ENCODE peak calls at places on chromosomes 2 and 18, in nine cellular contexts. R is PC-3, C is upper lobe of right lung, M is H1, Q is endothelial cell of umbilical vein, V is spleen, O is A549, L is hepatocyte, E is cardiac muscle cell. X is an unnamed sample. For H3K4me1, the result is how much of the 10 kb centered on the place peaks cover.

GRCh38 chr2:100388703-100389102 is 28.8 kb downstream of the CHST10 start:
- DNase-seq in M (no peak), C (no peak), Q (no peak), L (no peak), E (no peak), V (no peak), O (no peak), R (no peak), X (no peak)

GRCh38 chr2:136448435-136448834 is 316.9 kb upstream of the THSD7B start:
- DNase-seq in O (no peak), Q (no peak), E (no peak), L (no peak), V (no peak), C (no peak), R (no peak), M (no peak), X (no peak)

GRCh38 chr2:125564471-125564870 is 1091.5 kb upstream of the GYPC start:
- DNase-seq in L (no peak), M (no peak), O (no peak), E (no peak), R (no peak), Q (no peak), C (no peak), V (no peak), X (no peak)

GRCh38 chr2:120650022-120650644 is 85.5 kb upstream of the GLI2 start:
- DNase-seq in L (no peak), C (no peak), O (no peak), Q (no peak), V (no peak), M (no peak), E (no peak), R (no peak), X (no peak)

GRCh38 chr2:126658910-126659613 is 3.1 kb downstream of the GYPC start:
- DNase-seq in M (no peak), L (no peak), Q (no peak), C (peak), O (no peak), V (peak), E (peak), R (no peak), X (peak)

GRCh38 chr2:56337342-56337741 is 153.6 kb downstream of the CCDC85A start:
- DNase-seq in V (no peak), C (no peak), R (peak), O (no peak), M (no peak), Q (peak), L (peak), E (no peak), X (no peak)

GRCh38 chr2:96843538-96844268 is at the start of gene ANKRD23:
- DNase-seq in L (no peak), M (no peak), V (no peak), O (no peak), E (no peak), R (no peak), C (no peak), Q (no peak), X (no peak)

GRCh38 chr18:13568443-13569392 is 157.6 kb downstream of the FAM210A start:
- DNase-seq in V (no peak), E (no peak), Q (no peak), R (no peak), L (peak), C (no peak), M (no peak), O (peak), X (no peak)

GRCh38 chr18:58863539-58864145 is 1.0 kb upstream of the ZNF532 start:
- DNase-seq in L (peak), Q (peak), M (no peak), C (peak), R (peak), O (peak), E (peak), V (peak), X (peak)

GRCh38 chr2:10367472-10368439 is 65.1 kb downstream of the HPCAL1 start:
- DNase-seq in C (peak), V (no peak), R (no peak), E (no peak), Q (no peak), O (no peak), L (no peak), M (no peak), X (no peak)

GRCh38 chr18:33097126-33097525 is 324.3 kb upstream of the KLHL14 start:
- DNase-seq in O (no peak), Q (no peak), V (no peak), C (no peak), L (peak), M (no peak), E (no peak), R (no peak), X (no peak)

GRCh38 chr18:35786359-35787042 is 186.0 kb upstream of the RMP24 start:
- DNase-seq in R (no peak), M (no peak), C (no peak), L (no peak), V (no peak), Q (no peak), E (no peak), O (no peak), X (no peak)

GRCh38 chr2:105328281-105329196 is 996 bp downstream of the TGFBRAP1 start:
- DNase-seq in Q (peak), O (peak), L (peak), V (peak), M (no peak), E (no peak), C (peak), R (peak), X (no peak)

GRCh38 chr2:71067567-71068217 is 756 bp upstream of the NAGK start:
- DNase-seq in V (peak), Q (no peak), C (peak), R (no peak), O (no peak), L (peak), E (no peak), M (no peak), X (no peak)

GRCh38 chr18:30106356-30106755 is 936.2 kb downstream of the DSC3 start:
- DNase-seq in Q (no peak), E (no peak), O (no peak), M (no peak), R (peak), C (no peak), V (no peak), L (no peak), X (no peak)

GRCh38 chr2:137910641-137911040 is 53.6 kb upstream of the HNMT start:
- DNase-seq in R (peak), C (no peak), V (no peak), L (peak), M (no peak), E (peak), O (peak), Q (peak), X (no peak)

GRCh38 chr2:96146881-96147592 is 1.8 kb upstream of the DUSP2 start:
- DNase-seq in V (peak), E (no peak), L (no peak), Q (no peak), R (no peak), M (no peak), O (no peak), C (peak), X (no peak)

GRCh38 chr2:19844750-19845149 is 57.0 kb downstream of the TTC32 start:
- DNase-seq in V (no peak), E (no peak), L (no peak), O (no peak), M (peak), Q (no peak), R (no peak), C (no peak), X (no peak)

GRCh38 chr2:30392097-30392496 is 54.9 kb upstream of the LCLAT1 start:
- DNase-seq in V (no peak), M (no peak), Q (no peak), E (no peak), C (no peak), L (no peak), O (no peak), R (no peak), X (no peak)

GRCh38 chr2:199302851-199303250 is 154.9 kb downstream of the SATB2 start:
- DNase-seq in R (no peak), L (no peak), C (no peak), V (no peak), E (peak), M (no peak), Q (no peak), O (no peak), X (no peak)

GRCh38 chr2:20348542-20348941 is 2.1 kb downstream of the PUM2 start:
- DNase-seq in Q (no peak), C (no peak), E (no peak), V (no peak), O (no peak), R (no peak), M (no peak), L (no peak), X (no peak)

GRCh38 chr18:13422541-13423147 is 204.1 kb downstream of the LDLRAD4 start:
- DNase-seq in M (no peak), V (no peak), L (no peak), C (no peak), R (no peak), O (no peak), E (no peak), Q (no peak), X (no peak)

GRCh38 chr2:23009545-23010149 is 375.3 kb upstream of the KLHL29 start:
- DNase-seq in L (peak), O (no peak), M (no peak), C (no peak), R (no peak), E (no peak), V (no peak), Q (no peak), X (no peak)

GRCh38 chr2:25598911-25599310 is 74.5 kb downstream of the DTNB start:
- DNase-seq in M (no peak), O (no peak), V (no peak), C (no peak), R (no peak), Q (no peak), E (no peak), L (no peak), X (no peak)

GRCh38 chr2:86454238-86454637 is 13.1 kb downstream of the KDM3A start:
- DNase-seq in C (no peak), V (no peak), M (no peak), Q (no peak), E (no peak), L (no peak), R (no peak), O (no peak), X (no peak)

DNA sequence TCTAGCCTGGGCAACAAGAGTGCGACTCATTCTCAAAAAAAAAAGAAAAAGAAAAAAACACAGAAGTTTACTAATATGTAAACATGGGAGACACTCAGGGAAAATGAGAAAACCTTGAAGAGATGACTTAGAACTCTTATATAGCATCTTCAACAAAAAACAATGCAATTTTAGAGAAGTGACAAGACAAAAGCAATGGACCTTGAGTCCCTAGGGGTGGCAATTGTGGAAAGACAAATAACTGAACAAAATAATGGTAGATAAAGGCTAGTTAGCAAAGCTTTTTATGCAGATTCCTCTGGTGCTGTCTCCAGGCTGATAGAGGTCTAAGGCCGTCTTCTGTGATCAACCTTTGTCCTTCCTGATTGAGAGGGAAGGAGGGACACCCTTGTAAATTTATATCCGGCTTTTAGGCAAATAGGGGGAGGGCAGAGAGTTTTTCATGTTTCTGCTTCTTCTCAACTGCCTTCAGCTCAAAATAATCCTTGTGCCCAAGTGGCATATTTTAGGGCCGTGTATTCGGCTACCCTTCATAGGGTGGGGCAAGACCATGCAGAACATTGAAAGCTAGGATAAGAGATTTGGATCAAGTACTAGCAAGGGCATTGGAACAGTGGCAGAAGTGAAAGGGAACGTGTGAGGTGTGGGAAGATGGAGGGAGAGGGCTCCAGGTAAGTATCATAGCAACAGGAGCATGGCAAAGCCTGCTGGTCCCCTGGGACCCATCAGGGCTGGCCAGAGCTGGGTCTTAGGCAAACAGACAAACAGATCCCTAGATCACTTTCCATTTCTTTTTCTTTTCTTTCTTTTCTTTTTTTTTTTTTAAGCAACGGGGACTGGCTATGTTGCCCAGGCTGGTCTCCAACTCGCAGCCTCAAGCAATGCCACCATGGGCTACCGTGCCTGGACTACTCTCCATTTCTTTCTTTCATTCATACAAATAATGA is 116.2 kb upstream of the STPG4 start:
- DNase-seq in C (no peak), L (no peak), O (peak), V (no peak), Q (no peak), E (no peak), R (no peak), M (no peak), X (no peak)
- H3K4me3 ChIP-seq in C (no peak), L (no peak), O (no peak), V (no peak), Q (no peak), E (no peak), R (no peak), M (no peak), X (no peak)

DNA sequence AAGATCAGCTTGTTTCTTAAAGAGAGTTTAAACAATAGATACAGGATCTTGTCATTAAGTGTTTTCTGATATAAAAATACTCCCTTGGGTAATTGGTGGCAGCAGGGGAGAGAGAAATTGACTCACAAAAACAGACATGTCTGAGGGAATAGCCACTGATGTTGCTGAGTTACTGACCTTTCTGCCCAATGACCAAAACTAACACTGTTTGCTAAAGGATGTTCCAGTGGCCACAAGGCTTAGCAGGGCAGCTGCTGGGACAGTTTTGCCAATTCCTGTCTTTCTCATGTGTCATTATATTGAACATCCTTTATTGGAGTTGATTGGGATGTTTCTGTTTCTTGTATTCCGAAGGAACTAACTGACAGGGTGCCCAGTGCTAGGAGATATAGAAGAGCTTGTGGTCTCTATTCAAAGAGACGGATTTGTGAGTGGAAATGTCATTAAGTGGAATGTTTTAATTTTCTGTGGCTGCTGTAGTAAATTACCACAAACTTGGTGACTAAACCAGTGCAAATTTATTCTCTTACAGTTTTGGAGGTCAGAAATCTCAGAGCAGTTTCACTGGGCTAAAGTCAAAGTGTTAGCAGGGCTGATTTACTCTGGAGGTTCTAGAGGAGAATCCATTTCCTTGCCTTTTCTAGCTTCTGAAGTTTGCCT is 124.8 kb upstream of the RMDN2 start:
- DNase-seq in E (no peak), O (no peak), M (no peak), R (peak), V (no peak), Q (no peak), L (no peak), C (no peak), X (no peak)
- H3K4me1 ChIP-seq in E (under half), O (half or more), M (under half), R (under half), V (under half), Q (under half), L (under half), C (under half), X (under half)

GRCh38 chr18:53458944-53459580 is 765.4 kb downstream of the MBD2 start:
- DNase-seq in M (peak), L (peak), C (no peak), E (no peak), O (no peak), Q (no peak), R (no peak), V (peak), X (no peak)
- H3K4me3 ChIP-seq in M (no peak), L (no peak), C (no peak), E (no peak), O (no peak), Q (no peak), R (no peak), V (no peak), X (no peak)

GRCh38 chr2:156797832-156798231 is 361.7 kb downstream of the GPD2 start:
- DNase-seq in C (no peak), E (peak), Q (no peak), R (no peak), V (no peak), L (no peak), M (no peak), O (no peak), X (no peak)

GRCh38 chr2:156803243-156803642 is 367.1 kb downstream of the GPD2 start:
- DNase-seq in C (no peak), R (no peak), V (no peak), L (no peak), O (no peak), M (no peak), Q (no peak), E (no peak), X (no peak)

GRCh38 chr2:156803967-156804366 is 367.8 kb downstream of the GPD2 start:
- DNase-seq in M (no peak), R (no peak), V (no peak), O (no peak), E (no peak), C (no peak), L (no peak), Q (no peak), X (no peak)

GRCh38 chr2:156800781-156801366 is 364.7 kb downstream of the GPD2 start:
- DNase-seq in V (no peak), Q (no peak), O (no peak), M (no peak), R (peak), C (no peak), E (no peak), L (no peak), X (no peak)

DNA sequence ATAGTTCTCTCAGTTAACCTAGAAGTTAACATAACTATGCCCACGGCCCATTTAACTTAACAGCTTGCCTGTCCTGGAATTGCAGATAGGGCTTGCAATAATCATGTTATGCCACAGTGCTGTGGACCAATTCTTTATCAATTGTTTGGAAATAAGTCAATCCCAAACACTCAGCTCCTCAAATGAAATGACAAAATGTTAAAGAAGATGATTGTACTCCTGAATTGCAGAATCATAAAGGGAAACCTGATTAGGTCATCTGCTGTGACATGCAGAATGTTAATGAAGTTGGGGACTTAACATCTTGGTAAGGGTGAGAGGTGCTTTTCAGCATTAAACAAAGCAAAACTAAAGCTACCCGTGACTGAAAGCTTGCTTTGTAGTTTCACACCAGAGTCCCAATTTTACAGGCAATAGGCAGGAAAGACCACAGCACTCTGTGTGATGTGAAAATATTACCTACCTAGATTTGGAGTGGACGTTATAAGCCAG is 363.9 kb downstream of the GPD2 start:
- DNase-seq in M (no peak), O (no peak), L (no peak), R (no peak), C (no peak), V (no peak), E (no peak), Q (no peak), X (no peak)
- H3K4me1 ChIP-seq in M (under half), O (under half), L (under half), R (under half), C (under half), V (under half), E (under half), Q (under half), X (under half)

DNA sequence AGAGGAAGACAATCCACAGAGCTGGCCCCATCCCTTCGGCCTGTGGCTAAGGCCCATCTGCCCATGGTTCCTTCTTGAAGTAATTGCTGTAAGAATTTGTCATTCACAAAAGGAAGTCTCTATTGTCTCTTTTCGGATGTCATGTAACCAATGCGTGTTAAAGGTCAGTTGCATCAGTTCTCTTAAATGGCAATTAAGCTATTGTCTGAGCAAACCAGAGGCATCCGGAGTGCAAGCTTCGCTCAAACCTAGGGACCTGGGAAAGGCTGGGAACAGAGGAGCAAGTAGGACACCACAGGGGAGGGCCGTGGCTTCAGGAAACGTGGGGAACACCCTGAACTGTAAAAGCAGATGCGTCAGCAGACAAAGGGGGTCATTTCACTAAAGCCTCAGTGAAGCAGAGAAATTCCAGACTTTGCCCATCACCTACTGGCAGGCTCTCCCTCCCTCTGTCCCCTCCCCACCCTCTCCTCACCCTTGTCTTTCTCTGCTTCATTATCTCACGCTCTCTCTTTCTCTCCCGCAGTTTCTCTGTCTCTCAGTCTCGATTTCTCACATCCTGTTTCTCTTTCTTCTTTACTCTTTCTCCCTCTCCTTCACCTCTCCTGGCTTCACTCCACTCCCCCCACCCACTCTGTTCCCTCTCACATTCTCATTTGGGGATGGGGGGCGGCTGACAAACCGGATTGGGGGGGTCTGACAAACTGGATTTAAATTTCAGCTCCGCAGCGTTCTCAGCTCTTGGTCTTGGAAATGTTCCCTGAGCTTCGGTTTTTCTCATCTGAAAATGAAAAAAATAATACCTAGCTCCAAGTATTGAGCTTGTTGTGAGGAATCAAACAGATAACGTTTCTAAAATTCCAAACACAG is 204.6 kb upstream of the TNP1 start:
- DNase-seq in L (peak), V (no peak), R (no peak), Q (no peak), C (no peak), O (no peak), M (no peak), E (no peak), X (no peak)
- H3K4me3 ChIP-seq in L (no peak), V (no peak), R (no peak), Q (no peak), C (no peak), O (no peak), M (no peak), E (no peak), X (no peak)

X was measured in CD8-positive, alpha-beta T cell.